ENCODE peak calls at places on chromosomes 5 and 9, in four cellular contexts. Z is WTC11, I is SK-N-SH, U is H1. M is an unnamed sample.

GRCh38 chr5:154197801-154198461 is 7.4 kb downstream of the GALNT10 start:
- DNase-seq in Z (no peak), I (no peak), U (no peak), M (peak; percentile 46)

GRCh38 chr5:124328201-124328600 is 418.2 kb downstream of the ZNF608 start:
- DNase-seq in Z (no peak), I (no peak), U (no peak), M (no peak)

GRCh38 chr9:3788211-3788610 is 262.4 kb upstream of the RFX3 start:
- DNase-seq in Z (no peak), I (no peak), U (no peak), M (no peak)

GRCh38 chr5:1936413-1936812 is 53.7 kb upstream of the IRX4 start:
- DNase-seq in Z (no peak), I (no peak), U (no peak), M (no peak)

GRCh38 chr5:138305797-138306196 is 25.8 kb downstream of the CDC25C start:
- DNase-seq in Z (no peak), I (no peak), U (no peak), M (no peak)

GRCh38 chr9:131178382-131178781 is 53.0 kb downstream of the NUP214 start:
- DNase-seq in Z (peak; percentile 85), I (peak; percentile 83), U (peak; percentile 25), M (peak; percentile 100)

GRCh38 chr5:167967494-167968180 is 323.8 kb upstream of the WWC1 start:
- DNase-seq in Z (no peak), I (no peak), U (no peak), M (no peak)

GRCh38 chr9:15248596-15248995 is 58.4 kb downstream of the TTC39B start:
- DNase-seq in Z (no peak), I (no peak), U (no peak), M (no peak)

GRCh38 chr9:89038354-89039091 is 47.3 kb downstream of the S1PR3 start:
- DNase-seq in Z (no peak), I (no peak), U (no peak), M (no peak)

GRCh38 chr5:168472329-168472728 is 13.9 kb upstream of the RARS1 start:
- DNase-seq in Z (no peak), I (no peak), U (no peak), M (no peak)

GRCh38 chr5:39148983-39149534 is 70.3 kb downstream of the FYB1 start:
- DNase-seq in Z (no peak), I (no peak), U (no peak), M (no peak)

GRCh38 chr5:34854459-34855174 is 15.7 kb downstream of the TTC23L start:
- DNase-seq in Z (no peak), I (no peak), U (no peak), M (no peak)

GRCh38 chr5:100746730-100747129 is 156.4 kb downstream of the ST8SIA4 start:
- DNase-seq in Z (no peak), I (no peak), U (no peak), M (no peak)

GRCh38 chr9:17810728-17811634 is 232.1 kb downstream of the SH3GL2 start:
- DNase-seq in Z (peak; percentile 47), I (peak; percentile 50), U (no peak), M (peak; percentile 37)

GRCh38 chr5:86909461-86909881 is 291.7 kb downstream of the COX7C start:
- DNase-seq in Z (no peak), I (no peak), U (no peak), M (no peak)

GRCh38 chr5:140324041-140324833 is 21.3 kb upstream of the PFDN1 start:
- DNase-seq in Z (no peak), I (no peak), U (no peak), M (no peak)

GRCh38 chr9:132585954-132586829 is 3.8 kb downstream of the BARHL1 start:
- DNase-seq in Z (no peak), I (peak; percentile 65), U (no peak), M (no peak)

GRCh38 chr5:61228229-61228628 is 66.0 kb upstream of the SMIM15 start:
- DNase-seq in Z (no peak), I (no peak), U (no peak), M (no peak)

GRCh38 chr9:68793605-68794343 is 88.7 kb downstream of the PIP5K1B start:
- DNase-seq in Z (no peak), I (no peak), U (no peak), M (no peak)

GRCh38 chr5:97735209-97735608 is 552.2 kb upstream of the RIOK2 start:
- DNase-seq in Z (no peak), I (no peak), U (no peak), M (no peak)

GRCh38 chr9:97900103-97900737 is 22.1 kb downstream of the TRMO start:
- DNase-seq in Z (no peak), I (no peak), U (no peak), M (no peak)
- TF ChIP-seq TEAD4 in Z (no peak), I (no peak), U (no peak), M (no peak)

DNA sequence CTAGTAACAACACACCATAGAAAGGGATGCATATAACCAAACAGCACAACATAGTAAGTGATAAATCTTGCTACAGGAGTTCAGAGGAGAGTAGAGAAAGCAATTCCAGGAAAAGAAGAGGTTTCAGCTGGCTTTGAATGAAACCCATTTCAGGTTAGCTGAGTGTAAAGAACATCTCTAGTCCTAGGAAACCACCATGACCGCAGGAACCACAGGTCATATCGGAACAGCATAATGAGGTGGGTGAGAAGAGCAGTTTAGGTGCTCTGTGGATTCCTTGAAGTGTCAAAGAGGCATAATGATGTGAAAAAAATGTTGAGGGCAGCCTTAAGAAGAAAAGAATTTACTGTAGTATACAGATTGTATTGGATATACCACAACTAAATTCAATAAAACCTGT is 507.5 kb downstream of the MTRR start:
- DNase-seq in Z (no peak), I (no peak), U (no peak), M (no peak)
- TF ChIP-seq TEAD4 in Z (no peak), I (no peak), U (no peak), M (no peak)

DNA sequence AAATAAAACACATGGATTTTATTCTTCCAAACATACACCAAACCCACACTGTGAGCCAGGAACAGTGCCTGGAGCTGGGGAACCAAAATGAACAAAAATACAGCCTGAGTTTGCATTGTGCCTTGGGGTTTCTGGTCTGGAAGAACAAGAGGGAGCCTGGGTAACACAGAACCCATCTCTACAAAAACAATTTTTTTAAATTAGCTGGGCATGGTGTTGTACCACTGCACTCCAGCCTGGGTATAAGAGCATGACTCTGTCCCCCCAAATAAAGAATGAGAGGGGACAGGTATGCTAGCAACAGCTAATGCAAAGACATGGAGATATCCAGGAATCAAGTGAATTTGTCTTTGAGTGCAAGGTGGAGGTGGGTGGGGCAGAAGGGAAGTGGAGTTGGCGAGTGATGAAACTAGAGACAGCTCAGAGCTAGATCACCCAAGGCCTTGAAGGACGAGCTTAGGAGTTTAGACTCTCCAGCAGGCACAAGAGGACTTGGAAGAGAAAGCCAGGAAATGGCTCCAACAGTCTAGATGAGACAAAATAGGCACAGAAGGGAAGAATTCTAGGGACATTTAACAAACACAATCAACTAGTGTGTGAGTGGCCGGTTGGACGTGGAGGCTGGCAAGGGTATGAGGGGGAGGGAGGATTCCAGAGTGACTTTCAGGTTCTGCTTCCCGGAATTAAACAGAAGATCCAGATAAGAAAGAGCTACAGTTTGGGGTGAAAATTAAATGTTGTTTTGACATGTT is 47.4 kb downstream of the FNBP1 start:
- DNase-seq in Z (no peak), I (no peak), U (no peak), M (peak; percentile 40)
- TF ChIP-seq TEAD4 in Z (no peak), I (no peak), U (no peak), M (no peak)

DNA sequence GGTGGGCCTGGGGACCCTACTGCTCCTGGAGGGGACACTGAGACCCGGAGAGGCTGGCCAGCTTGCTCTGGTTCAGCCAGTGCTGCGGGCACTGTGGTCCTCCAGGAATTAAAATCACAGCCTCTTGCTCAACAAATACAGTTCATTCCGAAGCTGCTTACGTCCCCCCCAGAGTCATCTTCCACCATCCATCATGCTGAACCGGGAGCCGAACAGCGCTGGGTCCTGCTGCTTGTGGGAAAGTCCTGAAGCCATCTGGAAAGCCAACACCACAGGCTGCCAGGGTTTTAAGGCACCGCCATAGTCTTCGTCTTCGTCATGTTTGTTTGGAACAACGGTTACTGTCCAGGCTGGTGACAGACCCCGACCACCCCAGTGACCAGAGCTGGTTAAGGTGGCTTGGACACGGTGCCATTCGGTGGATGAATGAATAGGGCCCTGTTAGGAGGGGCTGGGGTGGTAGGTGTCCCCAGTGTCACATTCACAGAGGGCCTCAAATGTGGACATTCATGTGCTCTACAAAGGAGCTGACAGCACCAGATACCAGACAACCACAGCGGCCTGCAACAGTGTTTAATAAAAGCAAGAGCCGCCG is 81.6 kb upstream of the PHYKPL start:
- DNase-seq in Z (no peak), I (no peak), U (no peak), M (no peak)
- TF ChIP-seq TEAD4 in Z (no peak), I (no peak), U (no peak), M (no peak)

GRCh38 chr5:169805937-169806700 is 169.0 kb downstream of the DOCK2 start:
- DNase-seq in Z (no peak), I (no peak), U (no peak), M (no peak)
- TF ChIP-seq TEAD4 in Z (no peak), I (no peak), U (no peak), M (no peak)

GRCh38 chr5:89983206-89983605 is 426.4 kb downstream of the CETN3 start:
- DNase-seq in Z (no peak), I (no peak), U (no peak), M (no peak)
- TF ChIP-seq TEAD4 in Z (no peak), I (no peak), U (no peak), M (no peak)

DNA sequence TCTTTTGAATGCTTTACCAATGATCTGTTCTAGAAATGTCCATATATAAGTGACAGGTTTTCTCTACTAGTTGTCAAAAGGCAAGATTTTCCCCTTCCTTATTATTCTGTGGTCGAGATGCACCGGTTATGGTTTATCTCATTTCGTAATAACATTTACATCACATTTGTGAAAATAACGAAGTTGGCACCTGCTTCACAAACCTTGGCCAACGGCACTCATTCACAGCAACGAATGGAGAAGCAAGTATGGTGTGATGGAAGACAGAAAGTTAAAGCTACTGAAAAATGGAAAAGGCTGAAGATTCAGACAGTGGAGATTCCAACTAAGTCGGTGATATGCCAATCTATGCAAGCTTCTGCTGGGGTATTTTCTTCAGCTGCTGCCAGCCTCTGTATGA is 235.8 kb downstream of the KCTD16 start:
- DNase-seq in Z (no peak), I (no peak), U (no peak), M (no peak)
- TF ChIP-seq TEAD4 in Z (no peak), I (no peak), U (no peak), M (no peak)

GRCh38 chr5:92554447-92555085 is 1026.5 kb downstream of the NR2F1-AS1 start:
- DNase-seq in Z (no peak), I (no peak), U (no peak), M (no peak)

GRCh38 chr5:92548351-92548750 is 1032.7 kb downstream of the NR2F1-AS1 start:
- DNase-seq in Z (no peak), I (no peak), U (no peak), M (no peak)

GRCh38 chr5:92553326-92553725 is 1027.7 kb downstream of the NR2F1-AS1 start:
- DNase-seq in Z (no peak), I (no peak), U (no peak), M (no peak)

GRCh38 chr5:92556747-92557146 is 1024.3 kb downstream of the NR2F1-AS1 start:
- DNase-seq in Z (no peak), I (no peak), U (no peak), M (no peak)

GRCh38 chr5:92552206-92553160 is 1028.5 kb downstream of the NR2F1-AS1 start:
- DNase-seq in Z (no peak), I (peak; percentile 5), U (no peak), M (no peak)
- TF ChIP-seq TEAD4 in Z (no peak), I (peak; percentile 92), U (no peak), M (no peak)

M was measured in K562.